ENCODE peak calls at places on chromosomes 16 and 17, in four cellular contexts. W, E, G and Z are unnamed samples.

GRCh38 chr16:9050102-9050830 is 41.2 kb upstream of the HAPSTR1 start:
- DNase-seq in G (no peak), W (peak; percentile 16), E (no peak), Z (peak; percentile 53)

GRCh38 chr17:15467592-15467991 is at the start of gene CDRT4:
- DNase-seq in G (no peak), E (no peak), W (no peak), Z (no peak)

GRCh38 chr16:87037012-87037411 is 280.2 kb downstream of the C16orf95 start:
- DNase-seq in G (no peak), E (no peak), W (no peak), Z (no peak)

GRCh38 chr16:80317132-80318098 is 223.4 kb upstream of the DYNLRB2 start:
- DNase-seq in E (no peak), G (no peak), W (peak; percentile 20), Z (peak; percentile 13)

GRCh38 chr17:29546085-29546484 is 20.8 kb downstream of the ABHD15 start:
- DNase-seq in W (no peak), G (no peak), E (no peak), Z (peak; percentile 25)

GRCh38 chr16:83742520-83742919 is 65.3 kb upstream of the HSBP1 start:
- DNase-seq in G (no peak), W (no peak), E (no peak), Z (no peak)

GRCh38 chr17:78040561-78041400 is 82.3 kb downstream of the TNRC6C start:
- DNase-seq in G (peak; percentile 85), W (peak; percentile 43), E (peak; percentile 21), Z (no peak)

GRCh38 chr16:86970279-86970678 is 346.9 kb downstream of the C16orf95 start:
- DNase-seq in E (no peak), G (no peak), W (no peak), Z (no peak)

GRCh38 chr17:18017958-18018357 is 21.0 kb downstream of the ATPAF2 start:
- DNase-seq in G (peak; percentile 82), E (no peak), W (peak; percentile 62), Z (no peak)

GRCh38 chr16:51048544-51048943 is 102.5 kb downstream of the SALL1 start:
- DNase-seq in W (peak; percentile 2), E (no peak), G (no peak), Z (peak; percentile 37)

GRCh38 chr17:28937044-28937729 is 14.1 kb downstream of the PHF12 start:
- DNase-seq in W (peak; percentile 41), E (no peak), G (no peak), Z (no peak)

GRCh38 chr16:81158964-81159363 is 62.8 kb upstream of the GCSH start:
- DNase-seq in E (no peak), W (no peak), G (no peak), Z (no peak)

GRCh38 chr17:27321372-27321771 is 27.5 kb downstream of the WSB1 start:
- DNase-seq in W (no peak), E (no peak), G (no peak), Z (no peak)

GRCh38 chr17:68288375-68288774 is 2.6 kb downstream of the SLC16A6 start:
- DNase-seq in G (no peak), E (peak; percentile 78), W (no peak), Z (no peak)

GRCh38 chr17:68955181-68955841 is at the start of gene ABCA8:
- DNase-seq in W (peak; percentile 58), E (no peak), G (peak; percentile 54), Z (no peak)

GRCh38 chr16:52069866-52070265 is 477.1 kb downstream of the TOX3 start:
- DNase-seq in G (no peak), E (no peak), W (peak; percentile 11), Z (no peak)

GRCh38 chr17:39139137-39139516 is 12.3 kb downstream of the PLXDC1 start:
- DNase-seq in E (no peak), W (peak; percentile 92), G (no peak), Z (no peak)

GRCh38 chr16:59878999-59879398 is 1144.9 kb upstream of the GOT2 start:
- DNase-seq in W (no peak), E (no peak), G (no peak), Z (no peak)

GRCh38 chr17:59853168-59853918 is 39.4 kb downstream of the TUBD1 start:
- DNase-seq in E (no peak), G (peak; percentile 85), W (peak; percentile 100), Z (peak; percentile 58)

GRCh38 chr17:21166599-21167265 is 40.0 kb downstream of the DHRS7B start:
- DNase-seq in G (no peak), W (peak; percentile 11), E (no peak), Z (no peak)

GRCh38 chr17:63024716-63025115 is 58.7 kb downstream of the TANC2 start:
- DNase-seq in G (no peak), E (no peak), W (peak; percentile 42), Z (no peak)

GRCh38 chr16:58426095-58426494 is 33.8 kb downstream of the GINS3 start:
- DNase-seq in W (no peak), E (peak; percentile 45), G (no peak), Z (no peak)

GRCh38 chr17:59391026-59391425 is 59.6 kb downstream of the YPEL2 start:
- DNase-seq in W (no peak), G (no peak), E (no peak), Z (no peak)

GRCh38 chr17:48610282-48611211 is at the start of gene HOXB7:
- DNase-seq in E (no peak), G (peak; percentile 79), W (peak; percentile 62), Z (peak; percentile 74)

GRCh38 chr16:87201052-87201451 is 116.1 kb downstream of the C16orf95 start:
- DNase-seq in G (peak; percentile 34), W (peak; percentile 99), E (no peak), Z (no peak)

GRCh38 chr17:80782536-80783427 is 208.9 kb upstream of the CHMP6 start:
- DNase-seq in E (no peak), W (peak; percentile 59), G (peak; percentile 51), Z (no peak)

GRCh38 chr17:81558941-81559806 is 7.0 kb upstream of the FAAP100 start:
- DNase-seq in E (no peak), G (no peak), W (no peak), Z (no peak)

GRCh38 chr16:49056546-49056945 is 225.1 kb downstream of the CBLN1 start:
- DNase-seq in E (no peak), G (no peak), W (no peak), Z (no peak)

GRCh38 chr17:72576289-72576759 is 455.5 kb downstream of the SOX9 start:
- DNase-seq in G (no peak), E (no peak), W (no peak), Z (no peak)

GRCh38 chr17:41163828-41164227 is 3.3 kb upstream of the KRTAP4-4 start:
- DNase-seq in E (no peak), G (no peak), W (no peak), Z (no peak)

GRCh38 chr17:14922421-14922820 is 342.7 kb downstream of the PMP22 start:
- DNase-seq in E (no peak), W (no peak), G (no peak), Z (no peak)

GRCh38 chr17:78862073-78863023 is 21.7 kb upstream of the USP36 start:
- DNase-seq in W (peak; percentile 98), G (peak; percentile 95), E (no peak), Z (peak; percentile 78)

GRCh38 chr17:48228720-48229119 is 121.2 kb downstream of the SNX11 start:
- DNase-seq in W (no peak), E (no peak), G (no peak), Z (peak; percentile 43)

GRCh38 chr17:33522623-33523022 is 229.5 kb upstream of the ASIC2 start:
- DNase-seq in E (no peak), W (no peak), G (no peak), Z (peak; percentile 41)
- TF ChIP-seq FOS in E (no peak), W (no peak), G (no peak), Z (no peak)

DNA sequence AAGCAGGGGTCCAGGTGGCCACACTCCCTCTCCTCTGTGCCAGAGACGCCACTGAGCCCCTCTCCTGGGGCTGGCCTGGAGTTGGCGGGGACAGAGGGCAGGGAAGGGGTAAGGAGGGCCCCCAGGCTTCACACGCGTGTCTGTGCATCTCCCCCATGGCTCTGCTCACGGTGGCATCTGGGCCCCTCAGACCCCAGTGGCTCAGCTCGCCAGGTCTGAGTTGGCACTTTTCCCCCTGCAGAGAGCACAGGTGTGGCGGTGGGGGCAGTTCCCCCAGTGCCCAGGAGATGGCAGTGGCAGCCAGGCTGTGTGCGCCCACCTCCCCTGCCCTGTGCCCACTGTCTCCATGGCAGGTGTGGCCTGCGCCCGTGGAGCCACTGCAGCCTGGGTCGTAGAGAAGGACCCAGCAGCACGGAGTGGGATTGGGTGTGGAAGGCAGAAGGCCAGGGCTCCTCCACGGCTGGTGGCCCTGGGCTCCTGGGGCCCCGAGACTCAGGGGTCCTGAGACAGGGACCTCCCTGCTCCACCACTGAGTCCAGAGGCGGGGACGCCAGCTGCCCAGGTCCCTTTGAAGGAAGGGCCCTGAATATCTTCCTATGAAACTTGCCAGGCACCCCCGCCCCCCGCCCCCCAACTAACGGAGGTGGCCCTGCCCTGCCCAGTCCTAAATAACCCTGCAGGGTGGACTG is 4.3 kb upstream of the APRT start:
- DNase-seq in W (no peak), E (no peak), G (peak; percentile 23), Z (no peak)
- TF ChIP-seq FOS in W (no peak), E (no peak), G (no peak), Z (no peak)

GRCh38 chr17:16515933-16516332 is 23.9 kb upstream of the LRRC75A start:
- DNase-seq in W (no peak), E (no peak), G (no peak), Z (no peak)
- TF ChIP-seq FOS in W (no peak), E (no peak), G (no peak), Z (no peak)

GRCh38 chr17:2337152-2337810 is at the start of gene SGSM2:
- DNase-seq in E (no peak), W (peak; percentile 34), G (peak; percentile 57), Z (peak; percentile 73)
- TF ChIP-seq FOS in E (no peak), W (no peak), G (no peak), Z (no peak)

DNA sequence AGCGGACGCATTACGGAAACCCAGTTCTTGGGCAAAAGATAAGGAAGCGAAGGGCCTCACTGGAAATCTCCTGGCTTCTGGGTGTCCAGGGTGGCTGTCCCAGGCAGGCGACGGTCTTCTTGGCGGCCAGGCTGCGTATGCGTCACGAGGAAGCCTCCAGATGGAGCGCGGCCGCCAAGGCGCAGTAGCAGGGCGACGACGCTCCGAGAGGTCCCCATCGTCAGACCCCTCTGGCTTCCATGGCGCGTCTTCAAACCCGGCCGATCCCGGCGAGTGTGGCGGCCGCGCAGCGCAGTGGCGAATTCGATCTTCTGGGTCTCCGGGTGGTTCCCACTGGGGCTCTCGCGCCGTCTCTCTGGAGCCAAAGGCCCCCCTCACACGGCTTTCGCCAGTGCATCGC is 13.8 kb upstream of the ANKRD40CL start:
- DNase-seq in W (no peak), E (no peak), G (no peak), Z (no peak)
- TF ChIP-seq FOS in W (no peak), E (no peak), G (no peak), Z (no peak)

DNA sequence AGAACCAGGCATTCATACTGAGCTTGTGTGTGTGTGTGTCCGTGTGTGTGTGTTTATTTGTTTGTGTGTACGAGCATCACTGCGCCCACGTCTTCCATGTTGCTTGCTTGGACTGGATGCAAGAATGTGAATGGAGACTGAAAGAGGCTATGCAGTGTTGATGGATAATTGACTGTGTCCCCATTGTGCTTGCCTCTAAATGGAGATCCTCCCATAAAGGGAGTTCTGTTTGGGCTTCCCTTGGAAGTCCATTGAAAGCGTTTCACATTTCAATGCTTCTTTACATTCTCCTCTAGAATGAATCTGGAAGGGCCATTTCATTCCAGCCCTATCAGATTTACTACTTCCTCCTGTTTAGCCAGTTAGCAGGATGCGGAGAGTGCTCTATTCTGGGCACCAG is 124.0 kb downstream of the GP2 start:
- DNase-seq in E (no peak), W (no peak), G (no peak), Z (no peak)
- TF ChIP-seq FOS in E (no peak), W (no peak), G (no peak), Z (no peak)